ENCODE peak calls at places on chromosomes 11 and 22, in four cellular contexts. Z is HepG2, E is stomach, Y is transverse colon. F is an unnamed sample.

GRCh38 chr22:24969588-24970301 is 17.2 kb downstream of the KIAA1671 start:
- DNase-seq in Z (peak; percentile 60), E (no peak), Y (peak; percentile 19), F (no peak)

GRCh38 chr11:44622721-44623258 is 57.3 kb downstream of the CD82 start:
- DNase-seq in Z (no peak), E (peak; percentile 10), Y (no peak), F (no peak)

GRCh38 chr11:102341844-102342318 is 5.1 kb upstream of the BIRC2 start:
- DNase-seq in Z (peak; percentile 78), E (peak; percentile 77), Y (peak; percentile 79), F (no peak)

GRCh38 chr11:11786771-11787170 is 55.0 kb upstream of the USP47 start:
- DNase-seq in Z (no peak), E (no peak), Y (no peak), F (no peak)

GRCh38 chr11:118895093-118896039 is 11.7 kb downstream of the CXCR5 start:
- DNase-seq in Z (no peak), E (no peak), Y (peak; percentile 59), F (peak; percentile 73)

GRCh38 chr11:125005491-125005890 is 51.5 kb downstream of the CCDC15 start:
- DNase-seq in Z (no peak), E (no peak), Y (no peak), F (no peak)

GRCh38 chr22:44179989-44180705 is 578 bp upstream of the PARVG start:
- DNase-seq in Z (no peak), E (no peak), Y (no peak), F (no peak)

GRCh38 chr11:36009469-36009868 is 65.6 kb downstream of the LDLRAD3 start:
- DNase-seq in Z (no peak), E (no peak), Y (no peak), F (no peak)

GRCh38 chr11:118087933-118088332 is 1.2 kb upstream of the SMIM35 start:
- DNase-seq in Z (no peak), E (no peak), Y (no peak), F (no peak)

GRCh38 chr11:7160814-7161489 is 72.2 kb downstream of the RBMXL2 start:
- DNase-seq in Z (no peak), E (no peak), Y (no peak), F (no peak)

GRCh38 chr11:723120-723883 is 17.3 kb downstream of the EPS8L2 start:
- DNase-seq in Z (peak; percentile 56), E (no peak), Y (peak; percentile 57), F (no peak)

GRCh38 chr22:43782448-43782847 is 29.7 kb downstream of the EFCAB6 start:
- DNase-seq in Z (no peak), E (no peak), Y (no peak), F (no peak)

GRCh38 chr11:123241874-123242538 is 47.0 kb upstream of the CLMP start:
- DNase-seq in Z (no peak), E (no peak), Y (no peak), F (no peak)

GRCh38 chr22:29224859-29225410 is 19.2 kb downstream of the EMID1 start:
- DNase-seq in Z (no peak), E (no peak), Y (no peak), F (peak; percentile 10)

GRCh38 chr22:43090130-43090789 is 1.1 kb upstream of the TTLL1 start:
- DNase-seq in Z (peak; percentile 88), E (peak; percentile 49), Y (peak; percentile 47), F (peak; percentile 61)

GRCh38 chr11:14443642-14444041 is 56.0 kb downstream of the COPB1 start:
- DNase-seq in Z (peak; percentile 46), E (peak; percentile 48), Y (peak; percentile 27), F (no peak)

GRCh38 chr22:42632096-42632495 is 8.3 kb downstream of the ATP5MGL start:
- DNase-seq in Z (peak; percentile 47), E (no peak), Y (no peak), F (no peak)

GRCh38 chr11:95296165-95296564 is 65.2 kb upstream of the SESN3 start:
- DNase-seq in Z (no peak), E (peak; percentile 51), Y (peak; percentile 25), F (no peak)

GRCh38 chr22:23219787-23220484 is 39.6 kb downstream of the BCR start:
- DNase-seq in Z (no peak), E (peak; percentile 51), Y (peak; percentile 35), F (peak; percentile 53)

GRCh38 chr11:77211040-77211451 is 83.0 kb downstream of the MYO7A start:
- DNase-seq in Z (no peak), E (no peak), Y (no peak), F (peak; percentile 2)

GRCh38 chr11:66815646-66816045 is 27.6 kb upstream of the RCE1 start:
- DNase-seq in Z (no peak), E (no peak), Y (no peak), F (no peak)

GRCh38 chr11:380996-381395 is 11.7 kb downstream of the B4GALNT4 start:
- DNase-seq in Z (no peak), E (no peak), Y (no peak), F (no peak)

GRCh38 chr11:64585150-64585549 is 5.9 kb upstream of the SLC22A12 start:
- DNase-seq in Z (no peak), E (no peak), Y (no peak), F (no peak)

GRCh38 chr11:127074151-127074761 is 73.7 kb upstream of the KIRREL3 start:
- DNase-seq in Z (peak; percentile 38), E (no peak), Y (peak; percentile 66), F (peak; percentile 11)

GRCh38 chr11:72741429-72741833 is 10.8 kb downstream of the ARAP1 start:
- DNase-seq in Z (peak; percentile 56), E (no peak), Y (peak; percentile 52), F (no peak)

GRCh38 chr11:35711173-35711910 is 48.8 kb downstream of the TRIM44 start:
- DNase-seq in Z (no peak), E (no peak), Y (no peak), F (no peak)

GRCh38 chr11:88103337-88104206 is 71.7 kb downstream of the RAB38 start:
- DNase-seq in Z (peak; percentile 52), E (no peak), Y (peak; percentile 14), F (peak; percentile 4)

GRCh38 chr22:29377979-29378378 is 10.4 kb downstream of the AP1B1 start:
- DNase-seq in Z (no peak), E (peak; percentile 80), Y (no peak), F (no peak)

GRCh38 chr11:109547356-109548027 is 125.5 kb downstream of the C11orf87 start:
- DNase-seq in Z (no peak), E (no peak), Y (no peak), F (no peak)

GRCh38 chr11:113532697-113533424 is 57.7 kb upstream of the DRD2 start:
- DNase-seq in Z (peak; percentile 46), E (peak; percentile 82), Y (peak; percentile 77), F (peak; percentile 17)

GRCh38 chr11:117686711-117687110 is 110.3 kb downstream of the DSCAML1 start:
- DNase-seq in Z (no peak), E (no peak), Y (no peak), F (no peak)

GRCh38 chr11:15594607-15595006 is 479.9 kb downstream of the INSC start:
- DNase-seq in Z (no peak), E (no peak), Y (no peak), F (no peak)

GRCh38 chr11:32838505-32839274 is 9.0 kb downstream of the PRRG4 start:
- DNase-seq in Z (no peak), E (no peak), Y (peak; percentile 11), F (no peak)

GRCh38 chr22:24845036-24845918 is 39.3 kb downstream of the SGSM1 start:
- DNase-seq in Z (no peak), E (no peak), Y (no peak), F (no peak)

GRCh38 chr11:110712643-110713468 is 619 bp upstream of the ARHGAP20 start:
- DNase-seq in Z (no peak), E (no peak), Y (peak; percentile 10), F (peak; percentile 3)

GRCh38 chr11:56799691-56800090 is 51.2 kb upstream of the OR9G4 start:
- DNase-seq in Z (no peak), E (no peak), Y (no peak), F (no peak)

GRCh38 chr11:83544871-83545270 is 258.7 kb upstream of the CCDC90B start:
- DNase-seq in Z (no peak), E (no peak), Y (no peak), F (no peak)

GRCh38 chr11:112367453-112367852 is 106.8 kb upstream of the PLET1 start:
- DNase-seq in Z (no peak), E (no peak), Y (no peak), F (no peak)
- TF ChIP-seq POLR2AphosphoS5 in Z (no peak), E (no peak), Y (no peak), F (no peak)

DNA sequence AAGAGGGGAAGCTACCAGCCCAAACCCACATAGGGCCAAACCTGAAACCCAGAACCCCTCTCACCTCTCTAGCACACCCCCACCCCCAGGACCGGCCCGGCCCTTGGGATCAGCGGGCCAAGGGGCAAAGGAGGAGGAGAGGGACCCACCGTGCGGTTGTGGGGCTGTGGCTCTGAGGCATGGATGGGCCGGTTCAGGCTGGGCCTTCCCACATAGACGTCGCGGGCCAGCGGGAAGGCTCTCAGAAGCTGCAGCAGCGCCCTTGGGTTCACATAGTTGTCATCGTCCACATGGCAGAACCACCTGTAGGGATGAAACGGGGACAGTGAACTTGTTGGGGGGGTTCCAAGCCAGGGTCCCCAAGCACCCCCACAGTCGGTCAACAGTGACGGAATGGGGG is 7.0 kb downstream of the MFNG start:
- DNase-seq in Z (no peak), E (no peak), Y (no peak), F (no peak)
- TF ChIP-seq POLR2AphosphoS5 in Z (no peak), E (no peak), Y (no peak), F (no peak)

GRCh38 chr11:69014084-69014935 is 1.3 kb upstream of the MRGPRF start:
- DNase-seq in Z (peak; percentile 13), E (peak; percentile 44), Y (peak; percentile 65), F (no peak)
- TF ChIP-seq POLR2AphosphoS5 in Z (no peak), E (peak; percentile 90), Y (peak; percentile 84), F (no peak)

GRCh38 chr22:45335021-45335818 is 25.5 kb downstream of the FAM118A start:
- DNase-seq in Z (no peak), E (no peak), Y (no peak), F (no peak)
- TF ChIP-seq POLR2AphosphoS5 in Z (no peak), E (no peak), Y (no peak), F (no peak)

DNA sequence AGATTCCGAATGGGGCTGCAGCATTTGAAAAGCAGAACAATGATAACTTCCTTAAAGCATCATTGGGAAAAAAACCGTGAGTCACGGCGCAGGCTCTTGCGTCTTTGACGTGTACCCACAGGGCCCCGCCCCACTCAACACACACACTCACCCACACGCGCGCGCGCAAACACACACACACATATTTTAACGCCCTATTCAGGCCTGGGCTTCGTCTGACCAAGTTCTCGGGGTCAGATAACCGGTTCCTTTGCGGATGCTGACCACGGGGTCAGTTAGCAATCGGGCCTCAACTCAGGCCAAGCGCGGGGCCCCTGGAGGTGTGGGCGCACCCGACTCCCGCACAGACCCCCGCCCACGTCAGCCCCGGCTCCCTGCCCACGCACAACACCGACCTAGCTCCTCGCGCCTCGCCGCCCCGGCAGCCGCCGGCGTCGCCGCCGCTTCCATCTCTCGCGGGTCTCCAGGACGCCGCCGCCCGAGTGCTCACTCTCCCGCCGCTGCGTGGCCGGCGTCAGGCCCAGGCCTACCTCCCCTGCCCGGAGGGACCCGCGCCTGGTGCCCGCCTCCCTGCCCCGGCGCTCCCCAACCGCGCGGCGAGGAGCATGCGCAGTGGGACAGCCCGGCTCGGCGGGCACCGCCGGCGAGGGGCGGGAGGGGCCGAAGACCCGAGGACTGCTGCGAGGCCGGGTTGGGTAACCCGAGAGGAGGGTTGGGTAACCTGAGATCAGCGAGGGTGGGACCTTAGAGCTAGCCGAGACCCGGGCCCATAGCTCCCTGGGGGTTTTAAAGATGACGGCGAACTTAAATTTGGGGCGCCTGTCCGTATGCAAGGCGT is at the start of gene SLC36A4:
- DNase-seq in Z (peak; percentile 77), E (peak; percentile 93), Y (peak; percentile 93), F (peak; percentile 55)
- TF ChIP-seq POLR2AphosphoS5 in Z (peak; percentile 51), E (peak; percentile 66), Y (peak; percentile 77), F (peak; percentile 60)

GRCh38 chr11:128714881-128715280 is 21.0 kb downstream of the FLI1 start:
- DNase-seq in Z (no peak), E (no peak), Y (no peak), F (no peak)
- TF ChIP-seq POLR2AphosphoS5 in Z (no peak), E (no peak), Y (no peak), F (no peak)

F was measured in GM12891.